ENCODE peak calls at places on chromosomes 16 and 17, in four cellular contexts. W is IMR-90, P is H9, C is H1. Z is an unnamed sample.

GRCh38 chr17:50111687-50112655 is 16.8 kb downstream of the PDK2 start:
- DNase-seq in W (no peak), P (peak), C (no peak), Z (no peak)

GRCh38 chr16:16071631-16072244 is 122.3 kb downstream of the ABCC1 start:
- DNase-seq in W (peak), P (no peak), C (no peak), Z (peak)

GRCh38 chr16:29675811-29676643 is 3.0 kb upstream of the QPRT start:
- DNase-seq in W (peak), P (peak), C (no peak), Z (peak)

GRCh38 chr16:24723663-24724062 is 5.8 kb upstream of the TNRC6A start:
- DNase-seq in W (peak), P (no peak), C (no peak), Z (no peak)

GRCh38 chr17:72661093-72661944 is 431.2 kb downstream of the SLC39A11 start:
- DNase-seq in W (no peak), P (no peak), C (no peak), Z (peak)

GRCh38 chr17:8062807-8063483 is 24.1 kb downstream of the ALOX15B start:
- DNase-seq in W (no peak), P (no peak), C (no peak), Z (peak)

GRCh38 chr17:17071531-17072360 is 29.5 kb downstream of the MPRIP start:
- DNase-seq in W (no peak), P (no peak), C (no peak), Z (no peak)

GRCh38 chr17:80615311-80615710 is 70.7 kb downstream of the RPTOR start:
- DNase-seq in W (no peak), P (no peak), C (no peak), Z (no peak)

GRCh38 chr16:58426095-58426494 is 33.8 kb downstream of the GINS3 start:
- DNase-seq in W (no peak), P (no peak), C (no peak), Z (no peak)

GRCh38 chr16:82344157-82344556 is 174.1 kb upstream of the MPHOSPH6 start:
- DNase-seq in W (no peak), P (peak), C (no peak), Z (peak)

GRCh38 chr17:57006040-57006439 is 28.1 kb downstream of the SCPEP1 start:
- DNase-seq in W (no peak), P (no peak), C (no peak), Z (peak)

GRCh38 chr16:67862623-67863583 is 9.9 kb upstream of the EDC4 start:
- DNase-seq in W (peak), P (no peak), C (no peak), Z (no peak)

DNA sequence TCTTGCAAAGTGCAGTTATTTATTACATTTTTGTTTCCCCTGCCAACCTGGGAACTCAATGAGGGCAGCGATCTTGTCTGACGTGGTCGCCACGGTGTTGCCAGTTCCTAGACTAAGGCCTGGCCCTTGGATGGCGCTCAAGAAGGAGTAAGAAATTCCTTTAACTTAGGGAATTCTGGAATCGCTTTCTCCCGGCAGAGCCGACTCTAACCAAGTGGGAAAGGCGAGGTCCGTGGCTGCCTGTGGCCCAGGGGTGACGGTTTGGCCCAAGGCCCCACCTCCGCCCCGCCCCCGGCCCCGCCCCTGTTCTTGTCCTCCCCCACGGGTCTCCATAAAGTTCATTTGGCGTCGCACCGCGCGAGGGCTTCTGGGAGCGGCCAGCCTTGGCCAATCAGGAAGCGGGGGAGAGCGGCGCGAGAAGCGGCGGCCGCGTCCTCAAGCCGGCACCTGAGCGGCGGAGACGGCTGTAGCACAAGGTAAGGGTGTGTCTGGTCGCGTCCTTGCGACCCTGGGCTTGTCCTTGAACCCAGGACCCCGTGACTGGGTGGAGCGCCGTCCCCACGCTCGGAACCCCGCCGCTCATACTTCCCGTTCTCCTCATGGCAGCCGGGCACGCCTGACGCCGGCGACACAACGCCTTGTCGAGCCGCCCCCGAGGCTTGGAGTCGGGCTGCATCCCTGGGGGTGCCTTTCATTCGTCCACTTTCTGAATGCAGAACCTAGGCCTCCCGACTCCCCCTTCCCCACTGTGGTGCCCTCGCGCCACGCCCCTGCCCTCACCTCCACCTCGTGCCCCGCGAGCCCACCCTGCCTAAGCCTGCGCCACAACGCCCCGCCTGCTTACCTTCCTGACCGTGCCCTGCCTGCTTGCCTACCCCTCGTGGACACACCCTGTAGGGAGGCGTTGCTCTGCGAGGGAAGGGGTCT is at the start of gene NUP93:
- DNase-seq in W (peak), P (peak), C (peak), Z (peak)
- H3K4me2 ChIP-seq in W (peak), P (peak), C (peak), Z (peak)

DNA sequence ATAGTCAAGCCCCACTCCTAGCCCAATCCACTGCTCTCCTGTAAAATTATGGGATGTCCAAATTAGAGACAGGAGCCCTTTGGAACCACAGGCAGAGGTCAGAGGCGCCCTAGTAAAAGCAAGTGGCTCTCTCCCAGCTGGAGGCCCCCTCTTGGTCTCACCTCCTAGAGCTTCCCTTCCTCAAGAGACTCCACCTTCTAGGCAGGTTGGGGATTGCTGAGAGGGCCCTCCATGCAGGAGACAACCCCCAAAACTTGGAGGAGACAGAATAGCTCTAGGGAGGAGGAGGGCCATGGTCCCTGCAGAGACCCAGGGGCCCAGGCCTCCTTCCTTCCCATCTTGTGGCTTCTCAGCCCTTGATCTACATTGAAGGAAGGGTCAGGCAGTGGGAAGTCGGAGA is 29.4 kb downstream of the NEUROD2 start:
- DNase-seq in W (no peak), P (no peak), C (no peak), Z (no peak)
- H3K56ac ChIP-seq in W (no peak), P (no peak), C (no peak), Z (no peak)

GRCh38 chr17:28908640-28909098 is 5.8 kb upstream of the DHRS13 start:
- DNase-seq in W (peak), P (no peak), C (no peak), Z (no peak)
- H4K8ac ChIP-seq in W (peak), P (no peak), C (no peak), Z (no peak)

GRCh38 chr16:85497622-85498314 is 115.4 kb upstream of the GSE1 start:
- DNase-seq in W (no peak), P (no peak), C (no peak), Z (no peak)

GRCh38 chr16:85498607-85499006 is 114.5 kb upstream of the GSE1 start:
- DNase-seq in W (no peak), P (no peak), C (no peak), Z (no peak)

GRCh38 chr16:85494315-85494714 is 118.8 kb upstream of the GSE1 start:
- DNase-seq in W (no peak), P (no peak), C (no peak), Z (no peak)

GRCh38 chr16:85495259-85495658 is 117.9 kb upstream of the GSE1 start:
- DNase-seq in W (no peak), P (no peak), C (no peak), Z (no peak)

GRCh38 chr16:85496145-85496544 is 117.0 kb upstream of the GSE1 start:
- DNase-seq in W (no peak), P (no peak), C (no peak), Z (no peak)
- H3K4me2 ChIP-seq in W (no peak), P (no peak), C (no peak), Z (no peak)

DNA sequence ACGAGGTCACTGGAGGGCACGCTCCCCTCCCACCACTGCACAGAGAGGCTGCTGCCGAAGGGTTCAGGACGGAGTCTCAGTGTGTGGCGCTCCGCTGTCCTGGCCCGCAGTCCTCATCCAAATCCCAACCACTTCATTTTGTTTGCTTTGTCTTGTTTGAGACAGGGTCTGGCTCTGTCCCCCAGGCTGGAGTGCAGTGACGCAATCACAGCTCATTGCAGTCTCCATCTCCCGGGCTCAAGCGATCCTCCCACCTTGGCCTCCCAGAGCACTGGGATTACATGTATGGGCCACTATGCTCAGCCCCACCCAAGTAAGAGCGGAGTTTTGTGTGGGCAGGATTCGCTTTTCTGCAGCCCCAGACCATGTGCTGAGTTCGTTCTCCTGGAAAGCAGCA is 12.7 kb downstream of the UNKL start:
- DNase-seq in W (no peak), P (no peak), C (no peak), Z (no peak)
- H3K56ac ChIP-seq in W (no peak), P (no peak), C (no peak), Z (no peak)

DNA sequence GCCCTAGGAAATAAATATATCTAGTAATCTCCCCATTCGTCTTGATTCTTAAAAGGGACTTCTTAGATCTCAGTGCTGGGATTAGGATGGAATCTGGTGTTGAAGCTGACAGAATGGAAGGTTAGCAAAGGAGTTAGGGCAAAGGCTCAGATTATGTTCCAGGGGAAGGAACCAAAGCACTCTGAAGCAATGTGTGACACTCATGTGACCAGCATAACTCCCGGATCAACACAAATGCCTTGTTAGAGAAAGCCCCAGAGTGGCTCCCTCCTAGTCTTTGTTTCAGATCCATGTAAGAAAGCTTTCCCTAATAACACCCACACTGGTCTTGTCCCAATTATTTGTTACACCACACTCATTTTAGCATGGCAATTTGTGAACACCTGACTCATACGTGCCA is 62.6 kb upstream of the ERN1 start:
- DNase-seq in W (no peak), P (no peak), C (no peak), Z (no peak)
- H4K8ac ChIP-seq in W (no peak), P (no peak), C (no peak), Z (no peak)

GRCh38 chr17:39781028-39781800 is 43.5 kb downstream of the GRB7 start:
- DNase-seq in W (no peak), P (no peak), C (no peak), Z (no peak)

GRCh38 chr17:39787038-39787437 is 49.3 kb downstream of the GRB7 start:
- DNase-seq in W (no peak), P (no peak), C (no peak), Z (no peak)

GRCh38 chr17:39782980-39783379 is 45.2 kb downstream of the GRB7 start:
- DNase-seq in W (no peak), P (no peak), C (no peak), Z (no peak)

GRCh38 chr17:39781814-39782213 is 44.1 kb downstream of the GRB7 start:
- DNase-seq in W (no peak), P (no peak), C (no peak), Z (no peak)

GRCh38 chr17:39782481-39782880 is 44.7 kb downstream of the GRB7 start:
- DNase-seq in W (peak), P (no peak), C (no peak), Z (no peak)
- H3K4me2 ChIP-seq in W (no peak), P (no peak), C (no peak), Z (no peak)